ENCODE peak calls at places on chromosome 19, in four cellular contexts. W is memory B cell, G is globus pallidus, C is EL. M is an unnamed sample.

GRCh38 chr19:31355330-31356289 is 6.4 kb upstream of the TSHZ3 start:
- DNase-seq in W (no peak), G (no peak), C (no peak), M (no peak)

GRCh38 chr19:13799669-13800068 is 4.4 kb downstream of the ZSWIM4 start:
- DNase-seq in W (no peak), G (no peak), C (no peak), M (no peak)

GRCh38 chr19:9883764-9884163 is 48.6 kb downstream of the PIN1 start:
- DNase-seq in W (no peak), G (no peak), C (no peak), M (no peak)

GRCh38 chr19:17020823-17021222 is 5.8 kb downstream of the CPAMD8 start:
- DNase-seq in W (no peak), G (no peak), C (peak; percentile 6), M (no peak)

GRCh38 chr19:1633269-1633606 is 19.2 kb downstream of the TCF3 start:
- DNase-seq in W (no peak), G (no peak), C (no peak), M (no peak)

GRCh38 chr19:5048727-5049553 is 80.0 kb downstream of the KDM4B start:
- DNase-seq in W (no peak), G (no peak), C (peak; percentile 77), M (no peak)

GRCh38 chr19:18710986-18711751 is 27.7 kb downstream of the CRTC1 start:
- DNase-seq in W (no peak), G (no peak), C (no peak), M (no peak)

GRCh38 chr19:6891761-6892385 is 4.5 kb downstream of the ADGRE1 start:
- DNase-seq in W (no peak), G (no peak), C (no peak), M (no peak)

GRCh38 chr19:39953915-39954314 is 17.1 kb upstream of the PSMC4 start:
- DNase-seq in W (no peak), G (no peak), C (no peak), M (no peak)

GRCh38 chr19:57071414-57071813 is 48.4 kb upstream of the USP29 start:
- DNase-seq in W (no peak), G (no peak), C (no peak), M (no peak)

GRCh38 chr19:31718041-31718440 is 368.8 kb upstream of the TSHZ3 start:
- DNase-seq in W (no peak), G (no peak), C (no peak), M (no peak)

GRCh38 chr19:35495107-35496064 is 5.1 kb upstream of the KRTDAP start:
- DNase-seq in W (peak; percentile 65), G (peak; percentile 45), C (peak; percentile 60), M (peak; percentile 48)

GRCh38 chr19:6068711-6069110 is 41.6 kb downstream of the RFX2 start:
- DNase-seq in W (no peak), G (no peak), C (no peak), M (no peak)

GRCh38 chr19:42081584-42082258 is 5.8 kb downstream of the ZNF574 start:
- DNase-seq in W (no peak), G (no peak), C (peak; percentile 58), M (no peak)

GRCh38 chr19:53157601-53158000 is 1.3 kb downstream of the ZNF347 start:
- DNase-seq in W (no peak), G (peak; percentile 2), C (peak; percentile 41), M (no peak)

GRCh38 chr19:50315773-50316448 is 13.3 kb downstream of the KCNC3 start:
- DNase-seq in W (no peak), G (no peak), C (no peak), M (peak; percentile 53)

GRCh38 chr19:33484226-33484774 is 37.3 kb downstream of the PEPD start:
- DNase-seq in W (no peak), G (no peak), C (no peak), M (no peak)

GRCh38 chr19:12453495-12453894 is 12.7 kb upstream of the ZNF443 start:
- DNase-seq in W (no peak), G (no peak), C (no peak), M (no peak)

GRCh38 chr19:37304190-37304883 is 66.6 kb upstream of the ZNF527 start:
- DNase-seq in W (no peak), G (peak; percentile 38), C (no peak), M (no peak)

GRCh38 chr19:30204721-30205120 is 167.5 kb upstream of the ZNF536 start:
- DNase-seq in W (no peak), G (no peak), C (no peak), M (no peak)

GRCh38 chr19:55362174-55362989 is 678 bp downstream of the GARIN5B start:
- DNase-seq in W (no peak), G (no peak), C (no peak), M (no peak)

GRCh38 chr19:6963937-6964336 is 57.3 kb downstream of the MBD3L2B start:
- DNase-seq in W (no peak), G (no peak), C (no peak), M (peak; percentile 3)

GRCh38 chr19:56106397-56106849 is 14.7 kb downstream of the ZNF787 start:
- DNase-seq in W (no peak), G (no peak), C (no peak), M (no peak)

GRCh38 chr19:49921871-49922755 is 6.9 kb upstream of the ATF5 start:
- DNase-seq in W (no peak), G (no peak), C (peak; percentile 64), M (no peak)

GRCh38 chr19:1172353-1173159 is 1.5 kb downstream of the SBNO2 start:
- DNase-seq in W (no peak), G (peak; percentile 48), C (peak; percentile 78), M (no peak)

GRCh38 chr19:13951799-13952153 is 533 bp upstream of the DCAF15 start:
- DNase-seq in W (no peak), G (no peak), C (no peak), M (no peak)

GRCh38 chr19:38401148-38401547 is 1.7 kb upstream of the FAM98C start:
- DNase-seq in W (no peak), G (no peak), C (peak; percentile 31), M (no peak)

GRCh38 chr19:49132974-49133609 is 13.7 kb downstream of the PPFIA3 start:
- DNase-seq in W (no peak), G (no peak), C (no peak), M (no peak)

GRCh38 chr19:31350033-31350692 is 927 bp upstream of the TSHZ3 start:
- DNase-seq in W (no peak), G (no peak), C (peak; percentile 38), M (no peak)

GRCh38 chr19:3986260-3987041 is 1.2 kb upstream of the EEF2 start:
- DNase-seq in W (peak; percentile 64), G (peak; percentile 85), C (peak; percentile 82), M (peak; percentile 58)

GRCh38 chr19:45890877-45891276 is 4.9 kb upstream of the IRF2BP1 start:
- DNase-seq in W (no peak), G (no peak), C (no peak), M (no peak)

GRCh38 chr19:16143399-16144215 is at the start of gene HSH2D:
- DNase-seq in W (peak; percentile 85), G (no peak), C (no peak), M (peak; percentile 92)